ENCODE peak calls at places on chromosomes 12 and 14, in nine cellular contexts. One of them, this sample, is unnamed. For H3K27me3, the result is how much of the 10 kb centered on the place peaks cover.

GRCh38 chr12:54420766-54421144 is 1.7 kb upstream of the ITGA5 start:
- DNase-seq in breast epithelium: no peak
- DNase-seq in heart left ventricle: peak
- DNase-seq in HepG2: no peak
- DNase-seq in testis: no peak
- DNase-seq in endothelial cell of umbilical vein: peak
- DNase-seq in ovary: no peak
- DNase-seq in tibial nerve: peak
- DNase-seq in gastrocnemius medialis: peak
- DNase-seq in this sample: no peak

GRCh38 chr12:3712209-3712992 is 40.5 kb downstream of the CRACR2A start:
- DNase-seq in breast epithelium: no peak
- DNase-seq in heart left ventricle: no peak
- DNase-seq in HepG2: no peak
- DNase-seq in testis: no peak
- DNase-seq in endothelial cell of umbilical vein: no peak
- DNase-seq in ovary: no peak
- DNase-seq in tibial nerve: no peak
- DNase-seq in gastrocnemius medialis: no peak
- DNase-seq in this sample: no peak

GRCh38 chr12:79934309-79935020 is 432 bp downstream of the PPP1R12A start:
- DNase-seq in breast epithelium: peak
- DNase-seq in heart left ventricle: peak
- DNase-seq in HepG2: peak
- DNase-seq in testis: peak
- DNase-seq in endothelial cell of umbilical vein: no peak
- DNase-seq in ovary: peak
- DNase-seq in tibial nerve: peak
- DNase-seq in gastrocnemius medialis: peak
- DNase-seq in this sample: peak

GRCh38 chr12:34400986-34401658 is 378.8 kb downstream of the ALG10 start:
- DNase-seq in breast epithelium: peak
- DNase-seq in heart left ventricle: peak
- DNase-seq in HepG2: no peak
- DNase-seq in testis: peak
- DNase-seq in endothelial cell of umbilical vein: no peak
- DNase-seq in ovary: peak
- DNase-seq in tibial nerve: peak
- DNase-seq in gastrocnemius medialis: peak
- DNase-seq in this sample: peak

GRCh38 chr12:68794653-68795253 is 13.2 kb upstream of the MDM2 start:
- DNase-seq in breast epithelium: no peak
- DNase-seq in heart left ventricle: no peak
- DNase-seq in HepG2: no peak
- DNase-seq in testis: no peak
- DNase-seq in endothelial cell of umbilical vein: no peak
- DNase-seq in ovary: no peak
- DNase-seq in tibial nerve: no peak
- DNase-seq in gastrocnemius medialis: no peak
- DNase-seq in this sample: no peak

GRCh38 chr12:128120035-128120434 is 146.9 kb upstream of the TMEM132C start:
- DNase-seq in breast epithelium: no peak
- DNase-seq in heart left ventricle: no peak
- DNase-seq in HepG2: no peak
- DNase-seq in testis: no peak
- DNase-seq in endothelial cell of umbilical vein: no peak
- DNase-seq in ovary: no peak
- DNase-seq in tibial nerve: no peak
- DNase-seq in gastrocnemius medialis: no peak
- DNase-seq in this sample: no peak

GRCh38 chr12:94849411-94849976 is 154.0 kb downstream of the NDUFA12 start:
- DNase-seq in breast epithelium: no peak
- DNase-seq in heart left ventricle: no peak
- DNase-seq in HepG2: no peak
- DNase-seq in testis: no peak
- DNase-seq in endothelial cell of umbilical vein: no peak
- DNase-seq in ovary: no peak
- DNase-seq in tibial nerve: no peak
- DNase-seq in gastrocnemius medialis: no peak
- DNase-seq in this sample: no peak

GRCh38 chr12:15788266-15789214 is 648 bp downstream of the EPS8 start:
- DNase-seq in breast epithelium: peak
- DNase-seq in heart left ventricle: no peak
- DNase-seq in HepG2: peak
- DNase-seq in testis: peak
- DNase-seq in endothelial cell of umbilical vein: peak
- DNase-seq in ovary: peak
- DNase-seq in tibial nerve: peak
- DNase-seq in gastrocnemius medialis: peak
- DNase-seq in this sample: peak

GRCh38 chr14:53663709-53664108 is 292.9 kb downstream of the BMP4 start:
- DNase-seq in breast epithelium: no peak
- DNase-seq in heart left ventricle: no peak
- DNase-seq in HepG2: peak
- DNase-seq in testis: no peak
- DNase-seq in endothelial cell of umbilical vein: peak
- DNase-seq in ovary: no peak
- DNase-seq in tibial nerve: no peak
- DNase-seq in gastrocnemius medialis: peak
- DNase-seq in this sample: peak

GRCh38 chr12:109822951-109823411 is 10.2 kb downstream of the TRPV4 start:
- DNase-seq in breast epithelium: peak
- DNase-seq in heart left ventricle: peak
- DNase-seq in HepG2: peak
- DNase-seq in testis: no peak
- DNase-seq in endothelial cell of umbilical vein: no peak
- DNase-seq in ovary: no peak
- DNase-seq in tibial nerve: no peak
- DNase-seq in gastrocnemius medialis: no peak
- DNase-seq in this sample: peak

GRCh38 chr12:92470608-92471021 is 232.2 kb upstream of the PLEKHG7 start:
- DNase-seq in breast epithelium: no peak
- DNase-seq in heart left ventricle: no peak
- DNase-seq in HepG2: no peak
- DNase-seq in testis: no peak
- DNase-seq in endothelial cell of umbilical vein: no peak
- DNase-seq in ovary: no peak
- DNase-seq in tibial nerve: no peak
- DNase-seq in gastrocnemius medialis: no peak
- DNase-seq in this sample: no peak

GRCh38 chr12:115227137-115227615 is 543.2 kb upstream of the TBX3 start:
- DNase-seq in breast epithelium: no peak
- DNase-seq in heart left ventricle: peak
- DNase-seq in HepG2: peak
- DNase-seq in testis: no peak
- DNase-seq in endothelial cell of umbilical vein: no peak
- DNase-seq in ovary: no peak
- DNase-seq in tibial nerve: no peak
- DNase-seq in gastrocnemius medialis: peak
- DNase-seq in this sample: no peak

GRCh38 chr14:25381498-25381897 is 331.6 kb upstream of the STXBP6 start:
- DNase-seq in breast epithelium: no peak
- DNase-seq in heart left ventricle: no peak
- DNase-seq in HepG2: peak
- DNase-seq in testis: no peak
- DNase-seq in endothelial cell of umbilical vein: peak
- DNase-seq in ovary: no peak
- DNase-seq in tibial nerve: no peak
- DNase-seq in gastrocnemius medialis: no peak
- DNase-seq in this sample: no peak

GRCh38 chr14:80037349-80037748 is 174.0 kb downstream of the DIO2 start:
- DNase-seq in breast epithelium: no peak
- DNase-seq in heart left ventricle: no peak
- DNase-seq in HepG2: no peak
- DNase-seq in testis: no peak
- DNase-seq in endothelial cell of umbilical vein: no peak
- DNase-seq in ovary: no peak
- DNase-seq in tibial nerve: no peak
- DNase-seq in gastrocnemius medialis: no peak
- DNase-seq in this sample: no peak

GRCh38 chr12:45727301-45727993 is 2.1 kb upstream of the ARID2 start:
- DNase-seq in breast epithelium: peak
- DNase-seq in heart left ventricle: peak
- DNase-seq in HepG2: peak
- DNase-seq in testis: peak
- DNase-seq in endothelial cell of umbilical vein: peak
- DNase-seq in ovary: peak
- DNase-seq in tibial nerve: peak
- DNase-seq in gastrocnemius medialis: peak
- DNase-seq in this sample: peak

GRCh38 chr12:45729233-45730115 is at the start of gene ARID2:
- DNase-seq in breast epithelium: peak
- DNase-seq in heart left ventricle: peak
- DNase-seq in HepG2: peak
- DNase-seq in testis: peak
- DNase-seq in endothelial cell of umbilical vein: peak
- DNase-seq in ovary: peak
- DNase-seq in tibial nerve: peak
- DNase-seq in gastrocnemius medialis: peak
- DNase-seq in this sample: peak

GRCh38 chr12:45730116-45730841 is 773 bp downstream of the ARID2 start:
- DNase-seq in breast epithelium: no peak
- DNase-seq in heart left ventricle: peak
- DNase-seq in HepG2: no peak
- DNase-seq in testis: peak
- DNase-seq in endothelial cell of umbilical vein: peak
- DNase-seq in ovary: peak
- DNase-seq in tibial nerve: peak
- DNase-seq in gastrocnemius medialis: peak
- DNase-seq in this sample: peak

GRCh38 chr12:45727994-45728624 is 1.4 kb upstream of the ARID2 start:
- DNase-seq in breast epithelium: no peak
- DNase-seq in heart left ventricle: no peak
- DNase-seq in HepG2: no peak
- DNase-seq in testis: no peak
- DNase-seq in endothelial cell of umbilical vein: no peak
- DNase-seq in ovary: no peak
- DNase-seq in tibial nerve: no peak
- DNase-seq in gastrocnemius medialis: no peak
- DNase-seq in this sample: peak

DNA sequence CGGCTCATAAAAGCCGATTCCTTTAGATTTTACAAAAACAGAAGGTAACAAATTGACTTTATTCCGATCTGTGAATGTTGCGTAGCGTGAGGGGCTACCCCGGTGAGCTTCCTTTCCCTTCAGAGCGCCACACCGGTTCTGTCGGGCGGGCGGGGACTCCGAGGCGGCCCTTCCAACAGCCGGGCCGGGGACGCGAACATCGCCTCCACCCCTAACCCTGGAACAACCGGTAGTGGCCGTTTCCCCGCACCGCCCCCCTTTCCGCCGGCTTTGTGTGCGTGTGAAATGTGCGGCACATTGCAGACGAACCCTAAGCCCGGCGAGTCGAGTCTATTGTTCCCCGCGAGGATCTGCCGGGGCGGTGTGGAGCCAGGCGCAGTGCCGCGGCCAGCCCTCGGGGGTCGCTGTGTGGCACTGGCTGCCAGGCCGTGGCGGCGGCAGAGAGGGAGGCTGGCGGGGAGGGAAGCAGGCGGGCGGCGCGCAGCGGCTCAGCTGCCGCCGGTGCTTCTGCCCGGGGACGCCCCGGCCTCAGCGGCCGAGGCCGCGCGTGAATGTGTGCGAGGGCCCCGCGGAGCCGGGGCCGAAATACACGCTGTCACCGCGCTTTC is 777 bp upstream of the ARID2 start:
- DNase-seq in breast epithelium: peak
- DNase-seq in heart left ventricle: peak
- DNase-seq in HepG2: peak
- DNase-seq in testis: peak
- DNase-seq in endothelial cell of umbilical vein: peak
- DNase-seq in ovary: peak
- DNase-seq in tibial nerve: peak
- DNase-seq in gastrocnemius medialis: peak
- DNase-seq in this sample: peak
- TF ChIP-seq POLR2A in breast epithelium: peak
- TF ChIP-seq POLR2A in heart left ventricle: no peak
- TF ChIP-seq POLR2A in HepG2: peak
- TF ChIP-seq POLR2A in testis: peak
- TF ChIP-seq POLR2A in endothelial cell of umbilical vein: peak
- TF ChIP-seq POLR2A in ovary: peak
- TF ChIP-seq POLR2A in tibial nerve: peak
- TF ChIP-seq POLR2A in gastrocnemius medialis: peak
- TF ChIP-seq POLR2A in this sample: peak

GRCh38 chr12:40225984-40226602 is 1.3 kb downstream of the LRRK2 start:
- DNase-seq in breast epithelium: no peak
- DNase-seq in heart left ventricle: no peak
- DNase-seq in HepG2: no peak
- DNase-seq in testis: no peak
- DNase-seq in endothelial cell of umbilical vein: no peak
- DNase-seq in ovary: no peak
- DNase-seq in tibial nerve: no peak
- DNase-seq in gastrocnemius medialis: no peak
- DNase-seq in this sample: no peak
- H3K27me3 ChIP-seq in breast epithelium: under half
- H3K27me3 ChIP-seq in heart left ventricle: under half
- H3K27me3 ChIP-seq in HepG2: under half
- H3K27me3 ChIP-seq in testis: under half
- H3K27me3 ChIP-seq in endothelial cell of umbilical vein: under half
- H3K27me3 ChIP-seq in ovary: under half
- H3K27me3 ChIP-seq in tibial nerve: under half
- H3K27me3 ChIP-seq in gastrocnemius medialis: under half
- H3K27me3 ChIP-seq in this sample: under half

DNA sequence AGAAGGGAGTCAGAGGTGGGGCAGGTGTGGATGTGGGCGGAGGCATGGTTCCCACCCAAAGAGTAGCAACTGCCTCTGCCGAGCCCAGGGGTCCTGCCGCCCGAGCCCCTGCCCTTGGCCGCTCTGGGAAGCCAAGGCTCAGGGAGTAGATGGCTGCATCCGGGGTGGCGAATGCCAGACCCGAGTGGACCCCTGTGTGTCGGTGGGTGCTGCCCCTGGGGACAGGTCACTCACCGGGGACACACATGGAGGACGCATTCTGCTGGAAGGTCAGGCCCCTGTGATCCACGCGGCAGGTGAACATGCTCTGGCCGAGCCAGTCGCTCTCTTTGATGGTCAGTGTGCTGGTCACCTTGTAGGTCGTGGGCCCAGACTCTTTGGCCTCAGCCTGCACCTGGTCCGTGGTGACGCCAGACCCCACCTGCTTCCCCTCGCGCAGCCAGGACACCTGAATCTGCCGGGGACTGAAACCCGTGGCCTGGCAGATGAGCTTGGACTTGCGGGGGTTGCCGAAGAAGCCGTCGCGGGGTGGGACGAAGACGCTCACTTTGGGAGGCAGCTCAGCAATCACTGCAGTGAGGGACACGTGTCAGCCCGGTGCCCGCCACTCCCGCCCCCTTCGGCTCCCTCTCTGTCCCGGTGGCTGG is 329.0 kb downstream of the TMEM121 start:
- DNase-seq in breast epithelium: peak
- DNase-seq in heart left ventricle: peak
- DNase-seq in HepG2: no peak
- DNase-seq in testis: peak
- DNase-seq in endothelial cell of umbilical vein: no peak
- DNase-seq in ovary: no peak
- DNase-seq in tibial nerve: no peak
- DNase-seq in gastrocnemius medialis: no peak
- DNase-seq in this sample: no peak
- TF ChIP-seq POLR2A in breast epithelium: no peak
- TF ChIP-seq POLR2A in heart left ventricle: no peak
- TF ChIP-seq POLR2A in HepG2: no peak
- TF ChIP-seq POLR2A in testis: no peak
- TF ChIP-seq POLR2A in endothelial cell of umbilical vein: no peak
- TF ChIP-seq POLR2A in ovary: no peak
- TF ChIP-seq POLR2A in tibial nerve: no peak
- TF ChIP-seq POLR2A in gastrocnemius medialis: no peak
- TF ChIP-seq POLR2A in this sample: no peak

GRCh38 chr12:116880817-116881324 is 370 bp downstream of the HRK start:
- DNase-seq in breast epithelium: no peak
- DNase-seq in heart left ventricle: no peak
- DNase-seq in HepG2: peak
- DNase-seq in testis: peak
- DNase-seq in endothelial cell of umbilical vein: peak
- DNase-seq in ovary: peak
- DNase-seq in tibial nerve: no peak
- DNase-seq in gastrocnemius medialis: no peak
- DNase-seq in this sample: no peak
- H3K27me3 ChIP-seq in breast epithelium: under half
- H3K27me3 ChIP-seq in heart left ventricle: under half
- H3K27me3 ChIP-seq in HepG2: half or more
- H3K27me3 ChIP-seq in testis: under half
- H3K27me3 ChIP-seq in endothelial cell of umbilical vein: half or more
- H3K27me3 ChIP-seq in ovary: under half
- H3K27me3 ChIP-seq in tibial nerve: half or more
- H3K27me3 ChIP-seq in gastrocnemius medialis: under half
- H3K27me3 ChIP-seq in this sample: under half